ENCODE peak calls at places on chromosome 21, in eight cellular contexts. N is head of caudate nucleus; T is T-helper 2 cell; H is Right ventricle myocardium superior; P is effector memory CD8-positive, alpha-beta T cell; U is NCI-H1105 treated with DMSO at 0.1 percent for 48 hours; R is NT2/D1; O is HFFc6. Q is an unnamed sample.

GRCh38 chr21:44947930-44948331 is 8.1 kb downstream of the SLX9 start:
- DNase-seq in P (no peak), N (no peak), O (no peak), T (no peak), R (no peak), U (no peak), H (peak), Q (no peak)

GRCh38 chr21:45523411-45524101 is 18.7 kb downstream of the SLC19A1 start:
- DNase-seq in R (no peak), N (peak), U (no peak), T (no peak), O (no peak), P (no peak), H (peak), Q (no peak)

GRCh38 chr21:44513389-44514217 is 26.4 kb downstream of the KRTAP10-1 start:
- DNase-seq in P (no peak), O (no peak), N (no peak), U (peak), R (no peak), H (peak), T (no peak), Q (no peak)

GRCh38 chr21:34890724-34891609 is 158.1 kb downstream of the RUNX1 start:
- DNase-seq in R (no peak), O (no peak), P (no peak), U (no peak), N (no peak), H (peak), T (no peak), Q (no peak)

GRCh38 chr21:19328954-19329353 is 925.4 kb upstream of the TMPRSS15 start:
- DNase-seq in N (no peak), O (no peak), T (no peak), U (no peak), H (no peak), R (no peak), P (no peak), Q (no peak)

GRCh38 chr21:36044056-36044455 is 16.3 kb downstream of the SETD4 start:
- DNase-seq in N (no peak), U (no peak), R (no peak), O (no peak), P (no peak), H (no peak), T (no peak), Q (no peak)

GRCh38 chr21:38628426-38628825 is 130.1 kb upstream of the ERG start:
- DNase-seq in T (no peak), O (no peak), N (no peak), U (no peak), H (no peak), R (no peak), P (no peak), Q (no peak)

GRCh38 chr21:45541221-45542039 is 810 bp downstream of the SLC19A1 start:
- DNase-seq in T (peak), H (peak), U (peak), O (no peak), R (no peak), N (peak), P (peak), Q (peak)

GRCh38 chr21:43866659-43867331 is 1.8 kb downstream of the AGPAT3 start:
- DNase-seq in N (no peak), O (no peak), H (no peak), U (no peak), R (no peak), P (peak), T (peak), Q (no peak)

GRCh38 chr21:44527983-44528633 is 11.9 kb downstream of the KRTAP10-1 start:
- DNase-seq in O (no peak), R (no peak), H (no peak), P (no peak), U (no peak), T (no peak), N (no peak), Q (no peak)

GRCh38 chr21:17451364-17451869 is 61.4 kb upstream of the CXADR start:
- DNase-seq in O (peak), H (no peak), R (no peak), U (no peak), N (no peak), T (no peak), P (no peak), Q (peak)

GRCh38 chr21:38669186-38669585 is 136.5 kb upstream of the ETS2 start:
- DNase-seq in R (peak), U (peak), N (no peak), H (no peak), T (peak), O (peak), P (no peak), Q (peak)

GRCh38 chr21:21952566-21952965 is 954.4 kb downstream of the NCAM2 start:
- DNase-seq in N (peak), U (no peak), O (no peak), R (no peak), H (no peak), P (no peak), T (no peak), Q (no peak)

GRCh38 chr21:16169102-16169511 is 439.3 kb downstream of the USP25 start:
- DNase-seq in O (peak), U (no peak), P (no peak), N (peak), R (no peak), H (no peak), T (no peak), Q (peak)

GRCh38 chr21:38661296-38662223 is 144.2 kb upstream of the ETS2 start:
- DNase-seq in T (peak), O (peak), P (no peak), U (no peak), H (peak), N (no peak), R (no peak), Q (peak)

GRCh38 chr21:46116189-46116845 is 18.4 kb downstream of the COL6A2 start:
- DNase-seq in P (no peak), N (peak), H (no peak), O (no peak), R (no peak), T (no peak), U (no peak), Q (no peak)

GRCh38 chr21:40457741-40458140 is 389.2 kb downstream of the DSCAM start:
- DNase-seq in T (no peak), N (no peak), O (no peak), R (no peak), U (no peak), P (no peak), H (no peak), Q (no peak)

GRCh38 chr21:38561613-38562012 is 63.3 kb upstream of the ERG start:
- DNase-seq in N (no peak), H (no peak), O (no peak), T (no peak), U (no peak), P (no peak), R (no peak), Q (no peak)

GRCh38 chr21:36702622-36702968 is 3.7 kb downstream of the SIM2 start:
- DNase-seq in R (no peak), T (no peak), H (no peak), N (no peak), P (no peak), O (no peak), U (no peak), Q (no peak)

GRCh38 chr21:28230559-28230958 is 762.1 kb downstream of the LTN1 start:
- DNase-seq in T (no peak), R (no peak), P (no peak), U (no peak), N (no peak), O (peak), H (no peak), Q (no peak)

GRCh38 chr21:44874497-44875331 is 1.2 kb upstream of the PTTG1IP start:
- DNase-seq in U (peak), T (peak), H (peak), R (no peak), P (peak), O (no peak), N (no peak), Q (no peak)

GRCh38 chr21:26811031-26811430 is 34.2 kb downstream of the ADAMTS1 start:
- DNase-seq in T (no peak), N (no peak), R (no peak), H (no peak), U (no peak), O (no peak), P (no peak), Q (no peak)